ENCODE peak calls at places on chromosomes 5 and 9, in five cellular contexts. M, I, N, V and O are unnamed samples. For H3K36me3, the result is how much of the 10 kb centered on the place peaks cover.

GRCh38 chr9:75170898-75171360 is 82.6 kb downstream of the OSTF1 start:
- DNase-seq in M (no peak), I (peak), N (no peak), V (no peak), O (no peak)

GRCh38 chr9:120532891-120533290 is 47.1 kb downstream of the CDK5RAP2 start:
- DNase-seq in M (no peak), I (no peak), N (no peak), V (no peak), O (no peak)

GRCh38 chr5:79075646-79076426 is 6.3 kb downstream of the BHMT2 start:
- DNase-seq in M (no peak), I (no peak), N (no peak), V (no peak), O (no peak)

GRCh38 chr9:85723220-85723619 is 18.5 kb downstream of the AGTPBP1 start:
- DNase-seq in M (peak), I (no peak), N (no peak), V (no peak), O (no peak)

GRCh38 chr9:112764837-112765236 is 14.3 kb downstream of the SNX30 start:
- DNase-seq in M (no peak), I (no peak), N (no peak), V (no peak), O (peak)

GRCh38 chr5:74179701-74180100 is 460.8 kb downstream of the ENC1 start:
- DNase-seq in M (no peak), I (peak), N (no peak), V (peak), O (no peak)

GRCh38 chr9:99076483-99077171 is 28.3 kb upstream of the TGFBR1 start:
- DNase-seq in M (peak), I (no peak), N (no peak), V (no peak), O (no peak)

GRCh38 chr5:52760695-52761366 is 26.9 kb upstream of the ITGA1 start:
- DNase-seq in M (no peak), I (no peak), N (no peak), V (no peak), O (no peak)

GRCh38 chr5:181053760-181054122 is 13.7 kb downstream of the BTNL9 start:
- DNase-seq in M (no peak), I (no peak), N (no peak), V (peak), O (peak)

GRCh38 chr9:27086818-27087680 is 22.0 kb upstream of the TEK start:
- DNase-seq in M (no peak), I (peak), N (no peak), V (peak), O (no peak)

GRCh38 chr5:179235416-179236400 is 109.6 kb downstream of the ADAMTS2 start:
- DNase-seq in M (no peak), I (no peak), N (no peak), V (peak), O (no peak)

GRCh38 chr5:97967292-97967691 is 784.2 kb upstream of the RIOK2 start:
- DNase-seq in M (no peak), I (no peak), N (no peak), V (no peak), O (no peak)

GRCh38 chr9:80552931-80553330 is 981.2 kb downstream of the TLE4 start:
- DNase-seq in M (no peak), I (peak), N (no peak), V (no peak), O (no peak)

GRCh38 chr5:16975950-16976624 is 40.0 kb upstream of the MYO10 start:
- DNase-seq in M (no peak), I (no peak), N (no peak), V (no peak), O (no peak)
- H3K4me3 ChIP-seq in M (no peak), I (no peak), N (no peak), V (no peak), O (no peak)

DNA sequence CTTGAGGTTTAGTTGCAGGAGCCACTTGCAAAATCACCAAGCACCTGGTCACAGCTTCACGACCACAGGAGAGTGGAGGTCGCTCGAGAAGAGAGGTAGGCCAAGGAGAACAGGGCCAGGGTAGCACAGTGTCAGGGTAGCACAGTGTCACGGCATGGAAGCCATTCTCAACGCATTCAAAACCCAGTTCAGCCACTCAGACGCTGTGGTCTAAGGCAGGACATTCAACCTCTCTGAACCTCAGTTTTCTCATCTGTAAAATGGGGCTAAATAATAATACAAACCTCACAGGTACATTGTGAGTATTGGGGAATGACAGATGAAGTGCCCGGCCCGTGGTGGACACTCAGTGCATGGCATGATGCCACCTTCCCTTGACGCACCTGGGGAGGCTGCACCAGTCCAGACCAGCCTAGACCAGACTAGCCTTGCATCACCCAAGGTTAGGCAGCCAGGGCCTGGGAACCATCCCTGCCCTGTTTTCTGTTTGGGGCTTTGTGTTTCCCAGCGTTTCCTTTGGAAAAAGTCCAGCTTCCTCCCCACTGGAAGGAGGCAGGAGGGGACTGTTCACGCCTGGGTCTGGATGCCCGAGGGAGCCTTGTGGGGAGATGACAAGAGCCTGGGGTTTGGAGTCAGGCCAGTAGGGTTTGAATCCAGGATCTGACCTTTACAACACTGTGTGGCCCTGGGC is 7.8 kb upstream of the LMX1B start:
- DNase-seq in M (no peak), I (no peak), N (no peak), V (peak), O (peak)
- H3K36me3 ChIP-seq in M (under half), I (under half), N (under half), V (under half), O (under half)

GRCh38 chr5:135456238-135457099 is 4.3 kb upstream of the TIFAB start:
- DNase-seq in M (no peak), I (peak), N (no peak), V (peak), O (no peak)
- H3K4me3 ChIP-seq in M (no peak), I (no peak), N (no peak), V (peak), O (no peak)

GRCh38 chr5:910769-911160 is 18.1 kb downstream of the TRIP13 start:
- DNase-seq in M (no peak), I (no peak), N (no peak), V (no peak), O (no peak)
- H3K36me3 ChIP-seq in M (under half), I (under half), N (half or more), V (under half), O (under half)

GRCh38 chr5:2129581-2130272 is 247.0 kb upstream of the IRX4 start:
- DNase-seq in M (no peak), I (no peak), N (no peak), V (no peak), O (no peak)

GRCh38 chr5:2131196-2131595 is 248.5 kb upstream of the IRX4 start:
- DNase-seq in M (no peak), I (no peak), N (no peak), V (no peak), O (no peak)

GRCh38 chr5:2130361-2130760 is 247.6 kb upstream of the IRX4 start:
- DNase-seq in M (no peak), I (no peak), N (no peak), V (no peak), O (no peak)

GRCh38 chr5:2126512-2126911 is 243.8 kb upstream of the IRX4 start:
- DNase-seq in M (no peak), I (no peak), N (no peak), V (no peak), O (no peak)

DNA sequence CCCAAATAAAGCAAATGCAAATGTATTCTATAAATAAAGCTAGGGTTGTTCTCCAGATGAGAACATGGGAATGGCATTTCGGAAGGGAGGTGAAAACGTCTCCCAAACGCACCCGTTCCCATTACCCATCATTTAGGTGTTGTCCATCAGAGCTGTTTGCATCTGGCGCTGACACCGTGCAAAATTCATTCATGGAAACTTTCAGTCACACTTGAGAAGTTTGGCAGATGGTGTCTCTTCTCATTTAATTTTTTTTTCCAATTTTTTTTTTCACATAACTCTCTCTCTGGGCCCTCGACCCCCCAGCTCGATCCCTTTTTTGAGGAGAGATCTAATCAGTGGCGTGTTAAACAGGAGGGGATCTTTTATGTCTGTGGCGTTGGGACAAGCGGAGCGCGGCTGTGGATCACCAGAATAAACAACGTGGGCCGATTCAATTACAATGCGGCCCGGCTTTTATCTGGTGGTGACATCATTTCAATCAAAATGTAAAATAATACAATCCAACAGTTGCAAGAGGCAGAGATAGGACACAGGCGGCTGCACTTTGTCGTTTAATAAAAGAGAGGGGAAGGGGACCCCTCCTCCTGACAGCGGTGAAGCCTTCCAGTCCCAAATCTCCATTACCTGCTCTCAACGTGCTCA is 246.1 kb upstream of the IRX4 start:
- DNase-seq in M (no peak), I (no peak), N (no peak), V (no peak), O (no peak)
- H3K4me3 ChIP-seq in M (no peak), I (no peak), N (no peak), V (no peak), O (no peak)

GRCh38 chr9:129635099-129635803 is 6.7 kb downstream of the ASB6 start:
- DNase-seq in M (no peak), I (no peak), N (no peak), V (no peak), O (no peak)

GRCh38 chr9:129633848-129634247 is 7.9 kb downstream of the NTMT1 start:
- DNase-seq in M (no peak), I (no peak), N (no peak), V (no peak), O (no peak)

GRCh38 chr9:129631673-129632129 is 5.7 kb downstream of the NTMT1 start:
- DNase-seq in M (no peak), I (no peak), N (no peak), V (no peak), O (no peak)

GRCh38 chr9:129632460-129632859 is 6.5 kb downstream of the NTMT1 start:
- DNase-seq in M (no peak), I (peak), N (no peak), V (no peak), O (no peak)

DNA sequence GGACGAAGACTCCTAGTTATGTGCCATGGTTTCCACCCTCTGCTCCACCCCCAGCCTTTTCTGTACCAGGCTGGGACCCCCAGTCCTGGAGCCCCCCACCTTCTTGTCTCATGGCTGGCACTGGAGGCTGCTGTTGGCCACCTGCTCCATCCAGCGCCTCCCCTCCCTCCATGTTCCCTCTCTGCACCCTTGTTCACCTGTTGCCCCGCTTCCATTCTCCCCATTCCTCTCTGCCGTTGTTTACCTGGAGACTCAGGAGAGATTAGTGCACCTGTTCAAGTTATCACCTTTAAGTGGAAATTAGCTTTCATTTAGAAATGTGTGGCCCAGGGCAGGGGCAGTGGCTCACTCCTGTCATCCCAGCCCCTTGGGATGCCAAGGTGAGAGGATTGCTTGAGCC is 7.2 kb downstream of the NTMT1 start:
- DNase-seq in M (no peak), I (no peak), N (no peak), V (no peak), O (no peak)
- H3K36me3 ChIP-seq in M (under half), I (half or more), N (half or more), V (half or more), O (under half)

DNA sequence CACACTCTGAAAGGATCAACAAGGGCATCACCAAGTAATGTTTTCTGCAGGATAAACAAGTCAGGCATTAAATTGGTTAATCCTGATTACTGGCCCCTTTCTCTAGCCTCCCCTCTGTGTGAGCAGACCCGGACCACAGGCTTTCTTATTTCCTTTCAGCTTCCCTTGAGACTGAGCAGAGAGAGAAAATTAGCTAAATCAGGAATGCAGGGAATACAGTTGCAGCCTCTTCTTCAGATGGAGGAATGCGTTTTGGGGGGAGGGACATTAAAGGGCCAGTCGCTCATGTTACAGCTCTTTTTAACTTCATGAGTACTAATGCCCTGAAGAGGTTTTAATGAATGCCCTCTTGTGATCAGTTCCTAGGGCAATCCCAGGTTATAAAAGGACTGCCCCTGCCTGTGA is 19.8 kb downstream of the PCDHAC2 start:
- DNase-seq in M (no peak), I (no peak), N (peak), V (no peak), O (peak)
- H3K4me3 ChIP-seq in M (no peak), I (no peak), N (no peak), V (no peak), O (no peak)

GRCh38 chr9:109320734-109321448 is at the start of gene EPB41L4B:
- DNase-seq in M (peak), I (peak), N (peak), V (peak), O (peak)

GRCh38 chr9:109319072-109319630 is 1.7 kb downstream of the EPB41L4B start:
- DNase-seq in M (no peak), I (no peak), N (peak), V (no peak), O (peak)

GRCh38 chr9:109320338-109320733 is 523 bp downstream of the EPB41L4B start:
- DNase-seq in M (no peak), I (no peak), N (peak), V (peak), O (peak)

GRCh38 chr9:109317979-109318671 is 2.7 kb downstream of the EPB41L4B start:
- DNase-seq in M (no peak), I (no peak), N (no peak), V (no peak), O (peak)

DNA sequence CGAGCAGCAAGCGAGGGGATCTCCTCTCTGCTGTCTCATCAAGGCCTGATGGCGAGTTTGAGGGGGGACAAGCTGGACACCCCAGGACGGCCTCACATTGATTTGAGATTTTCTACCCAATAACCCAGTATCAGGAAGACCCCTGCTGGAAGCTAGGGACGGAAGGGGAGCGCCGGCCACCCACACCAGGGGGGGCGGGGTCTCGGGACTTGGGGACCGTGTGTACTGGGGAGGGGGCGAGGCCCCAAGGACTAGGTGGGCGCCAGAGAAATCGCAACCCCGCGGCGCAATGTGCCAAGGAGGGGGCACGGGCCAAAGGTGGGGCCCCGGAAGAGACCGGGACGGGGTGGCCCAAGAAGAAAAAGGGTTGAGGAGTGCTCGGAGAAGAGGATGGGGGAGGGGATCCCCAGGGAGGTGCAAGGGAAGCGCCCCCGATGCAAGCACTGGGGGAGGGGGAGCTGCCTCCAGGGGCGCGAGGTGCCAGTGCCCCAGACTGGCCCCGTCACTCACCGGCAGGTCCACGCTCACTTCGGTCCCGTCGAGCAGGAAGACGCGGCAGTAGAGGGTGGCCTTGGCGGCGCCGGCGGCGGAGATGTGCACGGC is 1.1 kb downstream of the EPB41L4B start:
- DNase-seq in M (no peak), I (no peak), N (peak), V (no peak), O (peak)
- H3K36me3 ChIP-seq in M (under half), I (under half), N (under half), V (under half), O (under half)

DNA sequence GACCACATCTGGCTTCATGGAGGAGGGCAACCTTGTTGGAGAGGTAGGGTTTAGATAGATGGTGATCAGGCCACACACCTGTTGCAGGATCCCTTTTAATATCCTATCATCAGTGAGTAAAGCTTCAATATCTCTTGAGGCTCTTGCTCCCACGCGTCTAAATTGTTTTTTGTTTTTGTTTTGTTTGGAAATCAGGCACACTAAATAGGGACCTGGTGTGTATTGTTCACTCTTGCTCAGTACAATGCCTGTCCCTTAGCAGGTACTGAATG is 2.6 kb upstream of the TMEM268 start:
- DNase-seq in M (no peak), I (no peak), N (no peak), V (no peak), O (no peak)
- H3K4me3 ChIP-seq in M (no peak), I (no peak), N (no peak), V (no peak), O (no peak)

GRCh38 chr9:21810388-21810787 is 8.0 kb downstream of the MTAP start:
- DNase-seq in M (no peak), I (peak), N (no peak), V (no peak), O (no peak)
- H3K36me3 ChIP-seq in M (under half), I (under half), N (half or more), V (under half), O (under half)